ENCODE peak calls at places on chromosomes 4 and X, in four cellular contexts. V is Calu3, B is glutamatergic neuron, K is GM06990. Z is an unnamed sample.

GRCh38 chrX:21493226-21493850 is 119.1 kb downstream of the CNKSR2 start:
- DNase-seq in V (no peak), B (no peak), K (no peak), Z (no peak)

GRCh38 chrX:70554081-70554480 is 109.4 kb downstream of the DLG3 start:
- DNase-seq in V (no peak), B (no peak), K (no peak), Z (no peak)

GRCh38 chr4:151876411-151876988 is 115.7 kb upstream of the GATB start:
- DNase-seq in V (no peak), B (no peak), K (no peak), Z (no peak)

GRCh38 chr4:99763635-99764101 is 53.0 kb upstream of the DAPP1 start:
- DNase-seq in V (peak), B (no peak), K (no peak), Z (no peak)

GRCh38 chrX:116198235-116198634 is 27.7 kb downstream of the AGTR2 start:
- DNase-seq in V (no peak), B (no peak), K (no peak), Z (no peak)

GRCh38 chr4:141193516-141193915 is 27.2 kb upstream of the ZNF330 start:
- DNase-seq in V (no peak), B (no peak), K (no peak), Z (no peak)

GRCh38 chrX:73615022-73615421 is 52.0 kb downstream of the CHIC1 start:
- DNase-seq in V (no peak), B (no peak), K (no peak), Z (no peak)

GRCh38 chr4:184660978-184661377 is 11.4 kb downstream of the PRIMPOL start:
- DNase-seq in V (no peak), B (no peak), K (no peak), Z (no peak)

GRCh38 chrX:46649421-46650260 is 76.1 kb downstream of the CHST7 start:
- DNase-seq in V (no peak), B (no peak), K (no peak), Z (no peak)

GRCh38 chrX:38452603-38453002 is 100.2 kb downstream of the OTC start:
- DNase-seq in V (no peak), B (no peak), K (no peak), Z (no peak)

GRCh38 chr4:68655764-68656444 is 14.5 kb downstream of the UGT2B15 start:
- DNase-seq in V (peak), B (no peak), K (no peak), Z (no peak)

GRCh38 chrX:71251456-71251973 is 2.4 kb downstream of the ZMYM3 start:
- DNase-seq in V (no peak), B (no peak), K (no peak), Z (no peak)

GRCh38 chr4:41426523-41426922 is 111.4 kb upstream of the LIMCH1 start:
- DNase-seq in V (no peak), B (no peak), K (no peak), Z (no peak)

GRCh38 chr4:13905543-13905942 is 278.0 kb upstream of the BOD1L1 start:
- DNase-seq in V (no peak), B (no peak), K (no peak), Z (no peak)

GRCh38 chr4:1864076-1865008 is 6.9 kb upstream of the NSD2 start:
- DNase-seq in V (no peak), B (peak), K (no peak), Z (no peak)

GRCh38 chr4:106080376-106080775 is 185.1 kb downstream of the NPNT start:
- DNase-seq in V (no peak), B (no peak), K (no peak), Z (no peak)

GRCh38 chrX:80246273-80246672 is 174.0 kb upstream of the TENT5D start:
- DNase-seq in V (no peak), B (no peak), K (no peak), Z (no peak)

GRCh38 chr4:3226467-3226866 is 22.5 kb upstream of the MSANTD1 start:
- DNase-seq in V (no peak), B (no peak), K (no peak), Z (no peak)

GRCh38 chr4:102787096-102787867 is 26.5 kb upstream of the MANBA start:
- DNase-seq in V (no peak), B (no peak), K (no peak), Z (no peak)

GRCh38 chr4:38273369-38273768 is 313.2 kb downstream of the PTTG2 start:
- DNase-seq in V (no peak), B (no peak), K (no peak), Z (no peak)

GRCh38 chr4:20760053-20760452 is 59.8 kb downstream of the PACRGL start:
- DNase-seq in V (no peak), B (no peak), K (no peak), Z (no peak)
- TF ChIP-seq CTCF in V (no peak), B (no peak), K (peak), Z (no peak)

DNA sequence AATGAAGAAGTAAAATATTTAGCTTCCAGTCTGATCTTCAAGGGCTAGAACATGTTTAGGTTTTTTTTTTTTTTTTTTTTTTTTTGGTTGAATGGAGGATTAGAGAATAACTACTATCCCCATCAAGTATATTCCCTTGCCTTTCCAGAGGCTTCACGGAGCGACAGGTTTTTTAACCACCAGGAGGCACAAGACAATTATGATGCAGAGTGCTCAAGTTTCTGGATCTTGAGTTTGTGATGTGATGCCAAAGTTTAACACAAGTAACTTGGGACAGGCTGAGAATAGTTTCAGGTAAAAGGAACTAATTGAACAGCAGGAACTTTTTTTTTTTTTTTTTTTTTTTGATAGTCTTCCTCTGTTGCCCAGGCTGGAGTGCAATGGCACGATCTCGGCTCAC is 30.3 kb downstream of the CCNI start:
- DNase-seq in V (no peak), B (no peak), K (no peak), Z (no peak)
- TF ChIP-seq CTCF in V (no peak), B (no peak), K (no peak), Z (no peak)

GRCh38 chr4:120718979-120719566 is 203.5 kb downstream of the PRDM5 start:
- DNase-seq in V (peak), B (peak), K (no peak), Z (no peak)
- TF ChIP-seq CTCF in V (peak), B (peak), K (peak), Z (peak)

GRCh38 chr4:31045151-31045550 is 325.0 kb downstream of the PCDH7 start:
- DNase-seq in V (no peak), B (no peak), K (no peak), Z (no peak)

GRCh38 chr4:31051151-31051550 is 331.0 kb downstream of the PCDH7 start:
- DNase-seq in V (no peak), B (no peak), K (no peak), Z (no peak)

GRCh38 chr4:31041385-31041784 is 321.2 kb downstream of the PCDH7 start:
- DNase-seq in V (no peak), B (no peak), K (no peak), Z (no peak)

GRCh38 chr4:31043382-31044062 is 323.4 kb downstream of the PCDH7 start:
- DNase-seq in V (no peak), B (no peak), K (no peak), Z (no peak)

GRCh38 chr4:31045724-31046318 is 325.7 kb downstream of the PCDH7 start:
- DNase-seq in V (peak), B (no peak), K (no peak), Z (no peak)
- TF ChIP-seq CTCF in V (no peak), B (peak), K (peak), Z (peak)

GRCh38 chr4:85127653-85128052 is 161.2 kb upstream of the WDFY3 start:
- DNase-seq in V (peak), B (peak), K (peak), Z (peak)

GRCh38 chr4:85128246-85129204 is 162.0 kb upstream of the WDFY3 start:
- DNase-seq in V (no peak), B (no peak), K (no peak), Z (no peak)

GRCh38 chr4:85126991-85127591 is 160.6 kb upstream of the WDFY3 start:
- DNase-seq in V (no peak), B (no peak), K (no peak), Z (no peak)

DNA sequence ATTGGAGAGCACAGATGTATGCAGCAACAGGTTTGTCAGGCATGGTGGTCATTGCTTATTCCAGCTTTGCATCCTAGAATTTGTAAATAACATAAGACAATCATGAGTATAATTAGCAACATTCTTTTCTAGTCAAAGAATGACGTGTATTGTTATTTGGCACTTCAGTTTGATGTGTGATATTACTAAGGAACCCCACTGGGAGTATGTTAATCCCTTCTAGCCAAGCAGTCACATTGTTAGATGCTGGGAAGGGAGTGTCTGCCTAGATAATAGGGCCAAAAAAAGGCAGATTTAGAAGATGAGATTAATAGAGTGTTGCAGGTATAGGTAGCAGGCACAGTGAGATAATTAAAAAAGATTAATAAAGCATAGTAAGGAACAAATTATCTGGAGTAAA is 159.2 kb upstream of the WDFY3 start:
- DNase-seq in V (no peak), B (no peak), K (no peak), Z (no peak)
- TF ChIP-seq CTCF in V (no peak), B (no peak), K (no peak), Z (no peak)

GRCh38 chr4:156723951-156724668 is 247.5 kb downstream of the PDGFC start:
- DNase-seq in V (no peak), B (no peak), K (no peak), Z (no peak)
- TF ChIP-seq CTCF in V (no peak), B (no peak), K (no peak), Z (no peak)

GRCh38 chrX:40663078-40663740 is 15.8 kb upstream of the CXorf38 start:
- DNase-seq in V (no peak), B (no peak), K (no peak), Z (no peak)

GRCh38 chrX:40660381-40660780 is 13.0 kb upstream of the CXorf38 start:
- DNase-seq in V (no peak), B (no peak), K (no peak), Z (no peak)

GRCh38 chrX:40661489-40661888 is 14.1 kb upstream of the CXorf38 start:
- DNase-seq in V (no peak), B (no peak), K (no peak), Z (no peak)

GRCh38 chrX:40663880-40664630 is 16.7 kb upstream of the CXorf38 start:
- DNase-seq in V (peak), B (no peak), K (no peak), Z (no peak)
- TF ChIP-seq CTCF in V (no peak), B (no peak), K (peak), Z (peak)

DNA sequence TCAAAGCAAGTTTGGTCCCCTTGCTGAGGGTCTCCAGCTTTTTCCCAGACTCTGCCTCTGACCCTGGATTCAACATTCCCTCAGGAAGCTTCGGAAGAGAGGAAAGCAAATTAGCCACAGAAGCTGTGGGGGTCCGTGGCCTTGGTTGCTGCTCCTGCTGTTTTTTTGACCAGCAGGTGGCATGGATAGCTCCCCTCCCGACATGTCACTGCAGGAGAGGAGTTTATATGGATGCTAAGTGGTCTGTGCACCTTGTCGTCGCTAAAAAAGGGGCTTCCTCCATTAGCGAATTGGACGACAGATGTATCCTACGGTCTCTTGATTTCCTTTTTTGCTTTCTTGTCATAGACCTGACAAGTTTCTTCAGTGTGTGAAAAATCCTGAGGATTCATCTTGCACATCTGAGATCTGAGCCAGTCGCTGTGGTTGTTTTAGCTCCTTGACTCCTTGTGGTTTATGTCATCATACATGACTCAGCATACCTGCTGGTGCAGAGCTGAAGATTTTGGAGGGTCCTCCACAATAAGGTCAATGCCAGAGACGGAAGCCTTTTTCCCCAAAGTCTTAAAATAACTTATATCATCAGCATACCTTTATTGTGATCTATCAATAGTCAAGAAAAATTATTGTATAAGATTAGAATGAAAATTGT is 70.2 kb downstream of the CD38 start:
- DNase-seq in V (no peak), B (no peak), K (no peak), Z (no peak)
- TF ChIP-seq CTCF in V (no peak), B (no peak), K (peak), Z (no peak)

GRCh38 chr4:93897559-93897958 is 69.0 kb downstream of the ATOH1 start:
- DNase-seq in V (no peak), B (no peak), K (no peak), Z (no peak)
- TF ChIP-seq CTCF in V (no peak), B (no peak), K (peak), Z (peak)

DNA sequence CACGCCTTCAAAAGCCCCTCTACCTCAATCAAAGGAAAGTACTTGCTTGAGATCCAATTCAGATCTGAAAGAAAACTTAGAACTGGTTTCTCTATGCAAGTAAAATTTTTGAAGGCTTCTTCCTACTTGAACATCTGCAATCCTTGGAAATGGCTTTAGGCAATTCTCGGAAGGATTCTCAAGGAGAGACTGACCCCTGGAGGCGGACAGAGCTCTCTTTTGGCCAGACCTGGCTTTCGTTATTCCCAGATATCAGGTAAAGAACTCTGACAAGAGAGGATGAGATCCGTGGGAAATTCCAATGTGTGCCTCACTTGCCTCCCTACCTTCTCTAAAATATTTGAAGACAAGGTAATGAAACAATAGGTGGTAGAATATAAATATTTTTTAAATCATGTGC is 670.3 kb upstream of the FAM241A start:
- DNase-seq in V (peak), B (peak), K (no peak), Z (no peak)
- TF ChIP-seq CTCF in V (no peak), B (peak), K (no peak), Z (peak)

Z was measured in GM10248.